ENCODE peak calls at places on chromosome 10, in six cellular contexts. C is NCI-H2081, V is activated T-helper 1 cell treated with Interleukin-2 at 50 U/mL for 16 hours, T is HepG2, W is HCT116, Z is RWPE1. A is an unnamed sample.

GRCh38 chr10:62352356-62352963 is 21.7 kb upstream of the ZNF365 start:
- DNase-seq in C (no peak), V (no peak), T (no peak), W (no peak), Z (no peak), A (no peak)

GRCh38 chr10:69681436-69681835 is 51.4 kb downstream of the FAM241B start:
- DNase-seq in C (no peak), V (no peak), T (no peak), W (no peak), Z (no peak), A (no peak)

GRCh38 chr10:42790835-42791234 is 8.2 kb downstream of the BMS1 start:
- DNase-seq in C (no peak), V (no peak), T (no peak), W (no peak), Z (no peak), A (no peak)

GRCh38 chr10:6755891-6756460 is 175.9 kb upstream of the PRKCQ start:
- DNase-seq in C (no peak), V (no peak), T (no peak), W (no peak), Z (peak), A (no peak)

GRCh38 chr10:106997721-106998120 is 166.8 kb downstream of the SORCS1 start:
- DNase-seq in C (no peak), V (no peak), T (no peak), W (no peak), Z (no peak), A (no peak)

GRCh38 chr10:1109795-1110673 is 53.8 kb downstream of the WDR37 start:
- DNase-seq in C (peak), V (peak), T (peak), W (peak), Z (peak), A (peak)

GRCh38 chr10:78255214-78255613 is 221.6 kb downstream of the RPS24 start:
- DNase-seq in C (no peak), V (no peak), T (no peak), W (no peak), Z (no peak), A (no peak)

GRCh38 chr10:58178811-58179210 is 88.9 kb downstream of the IPMK start:
- DNase-seq in C (no peak), V (no peak), T (no peak), W (no peak), Z (no peak), A (no peak)

GRCh38 chr10:82969405-82969804 is 1094.4 kb downstream of the NRG3 start:
- DNase-seq in C (peak), V (no peak), T (no peak), W (no peak), Z (no peak), A (no peak)

GRCh38 chr10:725786-726185 is 36.3 kb upstream of the DIP2C start:
- DNase-seq in C (no peak), V (no peak), T (no peak), W (no peak), Z (no peak), A (no peak)

GRCh38 chr10:167383-167782 is 32.1 kb downstream of the ZMYND11 start:
- DNase-seq in C (no peak), V (no peak), T (no peak), W (no peak), Z (no peak), A (no peak)

GRCh38 chr10:97781541-97782331 is 9.9 kb upstream of the SFRP5 start:
- DNase-seq in C (no peak), V (no peak), T (no peak), W (no peak), Z (no peak), A (no peak)